ENCODE peak calls at places on chromosome 15, in six cellular contexts. One of them, this sample, is unnamed.

GRCh38 chr15:73029003-73029527 is 23.2 kb upstream of the NEO1 start:
- DNase-seq in upper lobe of right lung: no peak
- DNase-seq in keratinocyte: no peak
- DNase-seq in heart right ventricle: no peak
- DNase-seq in A549: no peak
- DNase-seq in cardiac muscle cell: peak; percentile 45
- DNase-seq in this sample: no peak

GRCh38 chr15:62850791-62851291 is 191.7 kb upstream of the TPM1 start:
- DNase-seq in heart right ventricle: no peak
- DNase-seq in A549: peak; percentile 77
- DNase-seq in cardiac muscle cell: peak; percentile 71
- DNase-seq in upper lobe of right lung: no peak
- DNase-seq in keratinocyte: no peak
- DNase-seq in this sample: no peak

GRCh38 chr15:64453689-64454037 is 6.7 kb upstream of the ZNF609 start:
- DNase-seq in upper lobe of right lung: no peak
- DNase-seq in heart right ventricle: no peak
- DNase-seq in cardiac muscle cell: no peak
- DNase-seq in A549: no peak
- DNase-seq in keratinocyte: no peak
- DNase-seq in this sample: no peak

GRCh38 chr15:68990755-68991500 is 23.6 kb upstream of the NOX5 start:
- DNase-seq in heart right ventricle: no peak
- DNase-seq in cardiac muscle cell: no peak
- DNase-seq in keratinocyte: no peak
- DNase-seq in upper lobe of right lung: no peak
- DNase-seq in A549: no peak
- DNase-seq in this sample: no peak

GRCh38 chr15:74884428-74885223 is 5.2 kb upstream of the MPI start:
- DNase-seq in upper lobe of right lung: no peak
- DNase-seq in heart right ventricle: no peak
- DNase-seq in cardiac muscle cell: peak; percentile 16
- DNase-seq in keratinocyte: no peak
- DNase-seq in A549: no peak
- DNase-seq in this sample: no peak

GRCh38 chr15:22884344-22884743 is 45.9 kb downstream of the NIPA2 start:
- DNase-seq in A549: no peak
- DNase-seq in upper lobe of right lung: peak; percentile 3
- DNase-seq in keratinocyte: no peak
- DNase-seq in cardiac muscle cell: no peak
- DNase-seq in heart right ventricle: no peak
- DNase-seq in this sample: no peak

GRCh38 chr15:100997442-100997841 is 78.3 kb downstream of the LRRK1 start:
- DNase-seq in heart right ventricle: no peak
- DNase-seq in upper lobe of right lung: no peak
- DNase-seq in A549: no peak
- DNase-seq in keratinocyte: no peak
- DNase-seq in cardiac muscle cell: no peak
- DNase-seq in this sample: no peak

GRCh38 chr15:79896634-79897379 is at the start of gene MTHFS:
- DNase-seq in heart right ventricle: peak; percentile 82
- DNase-seq in keratinocyte: peak; percentile 23
- DNase-seq in A549: peak; percentile 83
- DNase-seq in upper lobe of right lung: peak; percentile 95
- DNase-seq in cardiac muscle cell: peak; percentile 86
- DNase-seq in this sample: no peak

GRCh38 chr15:77118787-77119410 is 48.0 kb upstream of the TSPAN3 start:
- DNase-seq in cardiac muscle cell: peak; percentile 89
- DNase-seq in A549: peak; percentile 64
- DNase-seq in keratinocyte: no peak
- DNase-seq in upper lobe of right lung: no peak
- DNase-seq in heart right ventricle: no peak
- DNase-seq in this sample: no peak

DNA sequence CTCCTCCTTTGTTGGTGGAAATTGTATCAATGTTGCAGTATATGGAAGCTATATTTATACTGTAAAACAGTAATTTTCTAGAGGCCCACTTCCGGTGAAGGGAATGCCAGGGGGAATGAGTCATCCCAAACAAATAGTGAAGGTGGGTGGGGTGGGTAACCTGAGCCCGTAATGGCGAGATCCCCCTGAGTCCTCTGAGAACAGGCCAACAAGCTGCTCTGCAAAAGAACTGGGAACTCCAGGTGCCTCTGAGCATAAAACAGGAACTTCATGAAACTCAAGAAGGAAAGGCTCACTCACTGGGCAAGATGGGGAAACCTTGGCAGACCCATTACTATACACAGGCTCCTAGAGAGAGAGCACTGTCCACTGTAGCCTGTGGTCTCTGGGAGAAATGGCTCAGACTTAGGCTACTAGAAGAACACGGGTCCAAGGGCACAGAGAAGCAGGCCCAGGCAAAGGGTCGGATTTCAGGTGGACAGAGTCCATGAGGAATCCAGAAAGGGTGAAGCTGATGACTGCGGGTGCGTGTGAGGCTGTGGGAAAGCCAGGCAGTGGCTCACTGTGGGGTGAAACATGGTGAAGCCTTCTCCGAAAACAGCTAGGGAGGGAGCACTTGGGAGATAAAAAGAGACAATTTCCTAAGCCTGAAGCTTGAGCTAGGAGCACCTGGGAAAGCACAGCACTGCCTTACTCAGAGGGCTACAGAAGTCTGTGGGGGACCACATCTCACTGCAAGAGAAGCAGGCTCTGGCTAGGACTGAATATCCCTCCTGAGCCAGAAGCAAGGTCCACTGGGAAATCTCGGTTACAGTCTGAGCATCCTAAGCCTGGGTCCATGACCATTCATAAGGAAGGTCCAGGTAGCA is 19.8 kb downstream of the LARP6 start:
- DNase-seq in heart right ventricle: no peak
- DNase-seq in A549: peak; percentile 77
- DNase-seq in keratinocyte: no peak
- DNase-seq in cardiac muscle cell: peak; percentile 74
- DNase-seq in upper lobe of right lung: no peak
- DNase-seq in this sample: no peak
- H3K27ac ChIP-seq in heart right ventricle: peak overlapping the region; percentile 70
- H3K27ac ChIP-seq in A549: peak overlapping the region; percentile 85
- H3K27ac ChIP-seq in keratinocyte: peak overlapping the region; percentile 56
- H3K27ac ChIP-seq in cardiac muscle cell: no peak overlapping the region
- H3K27ac ChIP-seq in upper lobe of right lung: no peak overlapping the region
- H3K27ac ChIP-seq in this sample: peak overlapping the region; percentile 68

GRCh38 chr15:26766262-26766661 is 6.6 kb downstream of the GABRB3 start:
- DNase-seq in keratinocyte: no peak
- DNase-seq in upper lobe of right lung: no peak
- DNase-seq in A549: no peak
- DNase-seq in cardiac muscle cell: no peak
- DNase-seq in heart right ventricle: no peak
- DNase-seq in this sample: no peak
- H3K27ac ChIP-seq in keratinocyte: no peak overlapping the region
- H3K27ac ChIP-seq in upper lobe of right lung: no peak overlapping the region
- H3K27ac ChIP-seq in A549: peak overlapping the region; percentile 80
- H3K27ac ChIP-seq in cardiac muscle cell: no peak overlapping the region
- H3K27ac ChIP-seq in heart right ventricle: no peak overlapping the region
- H3K27ac ChIP-seq in this sample: no peak overlapping the region

GRCh38 chr15:56353119-56353518 is 12.1 kb upstream of the TEX9 start:
- DNase-seq in keratinocyte: no peak
- DNase-seq in upper lobe of right lung: no peak
- DNase-seq in cardiac muscle cell: peak; percentile 22
- DNase-seq in heart right ventricle: no peak
- DNase-seq in A549: no peak
- DNase-seq in this sample: no peak

GRCh38 chr15:56351362-56351761 is 13.9 kb upstream of the TEX9 start:
- DNase-seq in upper lobe of right lung: no peak
- DNase-seq in A549: no peak
- DNase-seq in keratinocyte: no peak
- DNase-seq in cardiac muscle cell: no peak
- DNase-seq in heart right ventricle: no peak
- DNase-seq in this sample: no peak

GRCh38 chr15:56356616-56357015 is 8.6 kb upstream of the TEX9 start:
- DNase-seq in cardiac muscle cell: peak; percentile 24
- DNase-seq in heart right ventricle: no peak
- DNase-seq in A549: no peak
- DNase-seq in upper lobe of right lung: no peak
- DNase-seq in keratinocyte: no peak
- DNase-seq in this sample: no peak

GRCh38 chr15:56351957-56352506 is 13.2 kb upstream of the TEX9 start:
- DNase-seq in keratinocyte: no peak
- DNase-seq in heart right ventricle: no peak
- DNase-seq in upper lobe of right lung: no peak
- DNase-seq in cardiac muscle cell: peak; percentile 48
- DNase-seq in A549: no peak
- DNase-seq in this sample: no peak

DNA sequence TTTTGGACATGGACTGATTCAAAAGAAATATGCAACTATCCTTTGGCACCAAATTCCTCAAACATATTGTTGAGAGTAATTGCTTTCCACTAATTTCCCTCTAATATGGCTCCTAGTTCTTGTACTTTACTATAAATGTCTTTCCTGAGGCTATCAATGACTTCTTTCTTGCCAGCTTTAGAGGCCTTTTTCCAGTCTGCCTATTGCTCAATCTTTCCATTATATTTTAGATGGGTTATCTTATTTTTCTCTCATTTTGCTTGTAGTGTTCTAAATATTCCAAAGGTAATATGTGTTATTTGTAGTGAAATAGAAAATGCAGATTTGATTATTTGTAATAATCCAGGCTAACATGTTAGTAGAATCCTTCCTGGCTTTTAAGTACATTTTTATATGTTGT is 11.5 kb upstream of the TEX9 start:
- DNase-seq in upper lobe of right lung: no peak
- DNase-seq in A549: no peak
- DNase-seq in keratinocyte: no peak
- DNase-seq in cardiac muscle cell: peak; percentile 3
- DNase-seq in heart right ventricle: no peak
- DNase-seq in this sample: no peak
- H3K27ac ChIP-seq in upper lobe of right lung: no peak overlapping the region
- H3K27ac ChIP-seq in A549: no peak overlapping the region
- H3K27ac ChIP-seq in keratinocyte: no peak overlapping the region
- H3K27ac ChIP-seq in cardiac muscle cell: no peak overlapping the region
- H3K27ac ChIP-seq in heart right ventricle: no peak overlapping the region
- H3K27ac ChIP-seq in this sample: no peak overlapping the region

GRCh38 chr15:49238342-49238741 is 68.3 kb downstream of the GALK2 start:
- DNase-seq in cardiac muscle cell: peak; percentile 92
- DNase-seq in A549: no peak
- DNase-seq in keratinocyte: no peak
- DNase-seq in heart right ventricle: no peak
- DNase-seq in upper lobe of right lung: no peak
- DNase-seq in this sample: no peak
- H3K27ac ChIP-seq in cardiac muscle cell: no peak overlapping the region
- H3K27ac ChIP-seq in A549: no peak overlapping the region
- H3K27ac ChIP-seq in keratinocyte: no peak overlapping the region
- H3K27ac ChIP-seq in heart right ventricle: no peak overlapping the region
- H3K27ac ChIP-seq in upper lobe of right lung: no peak overlapping the region
- H3K27ac ChIP-seq in this sample: no peak overlapping the region

DNA sequence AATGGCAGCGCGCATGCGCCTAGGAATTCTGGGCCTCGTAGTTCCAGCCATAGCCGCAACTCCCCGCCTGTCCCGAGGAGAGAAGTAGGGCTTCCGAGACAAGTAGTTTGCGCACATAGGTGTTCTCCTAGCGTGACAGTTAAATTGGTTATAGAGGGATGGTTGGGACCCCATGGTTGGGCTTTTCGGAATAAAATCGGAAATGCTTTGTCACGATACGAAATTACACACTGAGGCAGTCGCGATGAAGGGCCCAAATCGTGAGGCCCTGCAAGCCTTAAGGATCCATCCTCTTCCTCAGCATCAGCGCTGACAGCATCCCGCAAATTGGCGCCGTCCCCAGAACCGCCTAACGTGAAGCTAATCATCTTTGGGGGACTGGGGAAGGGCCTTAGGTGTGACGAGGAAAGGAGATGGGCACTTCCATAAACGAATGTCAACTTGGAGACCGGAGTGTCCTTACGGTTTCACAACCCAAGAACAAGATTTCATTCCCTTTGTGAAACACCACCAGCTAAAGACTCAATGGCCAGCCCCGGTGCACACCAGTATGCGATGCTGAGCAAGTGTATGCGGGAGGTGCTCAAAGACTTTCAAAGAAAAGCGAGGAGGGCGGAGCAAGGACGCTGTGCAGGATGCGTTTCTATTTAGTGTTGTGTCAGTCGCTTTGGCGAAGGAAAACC is 612 bp upstream of the TTBK2 start:
- DNase-seq in A549: no peak
- DNase-seq in heart right ventricle: peak; percentile 32
- DNase-seq in cardiac muscle cell: peak; percentile 44
- DNase-seq in keratinocyte: no peak
- DNase-seq in upper lobe of right lung: no peak
- DNase-seq in this sample: no peak
- H3K27ac ChIP-seq in A549: peak overlapping the region; percentile 79
- H3K27ac ChIP-seq in heart right ventricle: peak overlapping the region; percentile 70
- H3K27ac ChIP-seq in cardiac muscle cell: no peak overlapping the region
- H3K27ac ChIP-seq in keratinocyte: peak overlapping the region; percentile 59
- H3K27ac ChIP-seq in upper lobe of right lung: peak overlapping the region; percentile 47
- H3K27ac ChIP-seq in this sample: peak overlapping the region; percentile 38

GRCh38 chr15:91704343-91704742 is 149.2 kb upstream of the SLCO3A1 start:
- DNase-seq in heart right ventricle: no peak
- DNase-seq in A549: no peak
- DNase-seq in cardiac muscle cell: peak; percentile 4
- DNase-seq in keratinocyte: no peak
- DNase-seq in upper lobe of right lung: no peak
- DNase-seq in this sample: no peak
- H3K27ac ChIP-seq in heart right ventricle: no peak overlapping the region
- H3K27ac ChIP-seq in A549: no peak overlapping the region
- H3K27ac ChIP-seq in cardiac muscle cell: no peak overlapping the region
- H3K27ac ChIP-seq in keratinocyte: no peak overlapping the region
- H3K27ac ChIP-seq in upper lobe of right lung: no peak overlapping the region
- H3K27ac ChIP-seq in this sample: no peak overlapping the region

DNA sequence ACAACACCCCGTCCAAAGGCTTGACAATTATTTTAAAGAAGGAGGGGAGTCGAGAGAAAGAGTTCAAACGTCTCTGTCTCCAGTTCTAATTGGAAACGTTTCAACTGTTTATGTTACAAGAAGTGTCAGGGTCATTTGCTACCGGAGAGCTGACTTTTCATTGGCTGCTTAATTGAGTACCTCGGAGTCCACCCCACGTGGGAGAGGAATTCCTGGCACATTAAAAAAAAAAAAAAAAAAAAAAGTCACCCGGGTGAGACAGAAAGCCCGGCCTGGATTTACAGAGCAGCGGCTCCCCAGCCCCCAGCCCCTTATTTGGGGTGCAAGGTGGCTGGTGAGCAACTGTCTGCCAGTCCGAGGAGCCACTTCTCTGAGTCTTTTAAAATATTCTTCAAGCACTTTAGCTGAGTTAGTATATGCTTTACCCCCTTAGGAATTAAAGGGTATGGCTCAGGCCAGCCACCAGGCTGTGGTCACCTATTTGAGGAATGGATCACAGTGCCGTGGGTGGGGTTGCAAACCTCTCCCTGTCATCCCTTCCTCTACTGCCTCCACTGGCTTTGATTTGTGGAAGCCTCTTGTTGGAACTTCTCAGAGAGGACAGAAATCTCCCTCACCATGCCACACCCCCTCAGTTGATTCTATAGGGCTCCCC is 3.9 kb upstream of the TLE3 start:
- DNase-seq in cardiac muscle cell: peak; percentile 98
- DNase-seq in keratinocyte: no peak
- DNase-seq in heart right ventricle: peak; percentile 25
- DNase-seq in upper lobe of right lung: no peak
- DNase-seq in A549: peak; percentile 87
- DNase-seq in this sample: no peak
- H3K27ac ChIP-seq in cardiac muscle cell: peak overlapping the region; percentile 88
- H3K27ac ChIP-seq in keratinocyte: no peak overlapping the region
- H3K27ac ChIP-seq in heart right ventricle: peak overlapping the region; percentile 58
- H3K27ac ChIP-seq in upper lobe of right lung: no peak overlapping the region
- H3K27ac ChIP-seq in A549: peak overlapping the region; percentile 77
- H3K27ac ChIP-seq in this sample: no peak overlapping the region